ENCODE peak calls at places on chromosomes 11 and 22, in six cellular contexts. F is HepG2; M is BJ; Y is RWPE2; B is bronchial epithelial cell; Q is Jurkat, Clone E6-1. Z is an unnamed sample.

GRCh38 chr11:3021125-3021524 is 29.0 kb upstream of the NAP1L4 start:
- DNase-seq in F (peak), M (no peak), Y (no peak), B (peak), Q (no peak), Z (no peak)

GRCh38 chr22:19533049-19533626 is 8.9 kb upstream of the CLDN5 start:
- DNase-seq in F (no peak), M (no peak), Y (no peak), B (no peak), Q (no peak), Z (no peak)

GRCh38 chr11:133326849-133327248 is 205.5 kb downstream of the OPCML start:
- DNase-seq in F (no peak), M (no peak), Y (no peak), B (no peak), Q (no peak), Z (no peak)

GRCh38 chr22:20566420-20567260 is 59.2 kb downstream of the MED15 start:
- DNase-seq in F (no peak), M (no peak), Y (no peak), B (peak), Q (peak), Z (peak)

GRCh38 chr11:95415837-95416288 is 184.9 kb upstream of the SESN3 start:
- DNase-seq in F (no peak), M (no peak), Y (no peak), B (no peak), Q (no peak), Z (no peak)

GRCh38 chr11:1983601-1983961 is 14.1 kb downstream of the H19 start:
- DNase-seq in F (no peak), M (no peak), Y (peak), B (no peak), Q (no peak), Z (no peak)

GRCh38 chr11:75338516-75339218 is 12.8 kb downstream of the ARRB1 start:
- DNase-seq in F (no peak), M (no peak), Y (no peak), B (peak), Q (no peak), Z (no peak)

GRCh38 chr22:44659140-44659539 is 42.9 kb upstream of the PRR5 start:
- DNase-seq in F (no peak), M (no peak), Y (no peak), B (no peak), Q (no peak), Z (no peak)

GRCh38 chr11:47067401-47067800 is 109.3 kb downstream of the ARFGAP2 start:
- DNase-seq in F (no peak), M (no peak), Y (no peak), B (no peak), Q (no peak), Z (no peak)

GRCh38 chr22:27800250-27801131 is 1.1 kb downstream of the MN1 start:
- DNase-seq in F (no peak), M (no peak), Y (no peak), B (no peak), Q (no peak), Z (no peak)

GRCh38 chr11:100866453-100866852 is 179.4 kb downstream of the ARHGAP42 start:
- DNase-seq in F (no peak), M (no peak), Y (no peak), B (no peak), Q (no peak), Z (no peak)

GRCh38 chr22:47781427-47782111 is 1019.1 kb downstream of the TBC1D22A start:
- DNase-seq in F (no peak), M (no peak), Y (no peak), B (no peak), Q (no peak), Z (no peak)

GRCh38 chr22:26648011-26648497 is 9.3 kb upstream of the MIAT start:
- DNase-seq in F (no peak), M (no peak), Y (no peak), B (no peak), Q (peak), Z (no peak)

GRCh38 chr11:127639916-127640315 is 639.3 kb upstream of the KIRREL3 start:
- DNase-seq in F (no peak), M (no peak), Y (no peak), B (peak), Q (no peak), Z (no peak)

GRCh38 chr22:39348909-39349505 is 784 bp upstream of the SYNGR1 start:
- DNase-seq in F (no peak), M (no peak), Y (no peak), B (no peak), Q (no peak), Z (no peak)

GRCh38 chr11:26849009-26849408 is 127.1 kb upstream of the SLC5A12 start:
- DNase-seq in F (no peak), M (no peak), Y (no peak), B (peak), Q (no peak), Z (no peak)

GRCh38 chr22:46246178-46246577 is 3.9 kb downstream of the CDPF1 start:
- DNase-seq in F (no peak), M (no peak), Y (no peak), B (no peak), Q (no peak), Z (no peak)

GRCh38 chr11:96464695-96465307 is 75.0 kb downstream of the JRKL start:
- DNase-seq in F (peak), M (peak), Y (no peak), B (peak), Q (peak), Z (peak)

GRCh38 chr11:3051435-3052108 is 5.7 kb downstream of the CARS1 start:
- DNase-seq in F (no peak), M (no peak), Y (no peak), B (no peak), Q (no peak), Z (no peak)

GRCh38 chr22:23079814-23080521 is 9.6 kb downstream of the GNAZ start:
- DNase-seq in F (peak), M (no peak), Y (no peak), B (no peak), Q (no peak), Z (no peak)

GRCh38 chr11:77026743-77027142 is 7.5 kb upstream of the B3GNT6 start:
- DNase-seq in F (no peak), M (no peak), Y (no peak), B (no peak), Q (no peak), Z (no peak)

GRCh38 chr22:29149841-29150555 is 55.7 kb upstream of the EMID1 start:
- DNase-seq in F (peak), M (no peak), Y (no peak), B (no peak), Q (no peak), Z (no peak)

GRCh38 chr22:40560551-40560950 is 76.0 kb downstream of the MRTFA start:
- DNase-seq in F (no peak), M (peak), Y (no peak), B (no peak), Q (no peak), Z (peak)

GRCh38 chr11:10809373-10810199 is 860 bp upstream of the EIF4G2 start:
- DNase-seq in F (no peak), M (peak), Y (no peak), B (peak), Q (no peak), Z (peak)

GRCh38 chr11:108559904-108560303 is 33.7 kb downstream of the EXPH5 start:
- DNase-seq in F (no peak), M (peak), Y (no peak), B (no peak), Q (no peak), Z (peak)

GRCh38 chr11:58994171-58994570 is 54.9 kb downstream of the GLYATL1 start:
- DNase-seq in F (no peak), M (no peak), Y (no peak), B (no peak), Q (no peak), Z (no peak)

DNA sequence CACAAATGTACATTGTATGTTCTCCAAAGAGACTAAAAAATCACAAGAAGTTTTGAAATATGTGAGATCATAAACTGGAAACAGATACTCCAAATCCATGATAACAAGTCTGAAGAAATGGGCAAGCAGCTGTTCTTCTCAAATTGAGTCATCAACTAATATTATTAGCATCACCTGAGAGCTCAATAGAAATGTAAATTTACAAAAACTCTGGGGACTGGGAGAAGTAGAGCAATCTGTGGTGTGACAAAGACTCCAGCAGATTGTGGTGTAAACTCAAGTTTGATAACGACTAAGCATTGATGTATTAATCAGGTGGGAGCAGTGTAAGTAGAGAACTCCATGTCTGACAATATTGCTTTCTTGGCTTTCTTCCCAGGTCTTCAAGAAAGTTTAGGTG is 53.2 kb downstream of the GLYATL1 start:
- DNase-seq in F (no peak), M (no peak), Y (no peak), B (no peak), Q (no peak), Z (no peak)
- H3K4me3 ChIP-seq in F (no peak), M (no peak), Y (no peak), B (no peak), Q (no peak), Z (no peak)

GRCh38 chr11:33016654-33017053 is 976 bp downstream of the DEPDC7 start:
- DNase-seq in F (no peak), M (no peak), Y (no peak), B (peak), Q (no peak), Z (no peak)
- H3K4me3 ChIP-seq in F (peak), M (peak), Y (peak), B (no peak), Q (no peak), Z (peak)

GRCh38 chr11:32092581-32093170 is 1.8 kb downstream of the RCN1 start:
- DNase-seq in F (peak), M (no peak), Y (no peak), B (no peak), Q (no peak), Z (no peak)
- H3K4me3 ChIP-seq in F (no peak), M (peak), Y (no peak), B (no peak), Q (peak), Z (peak)

DNA sequence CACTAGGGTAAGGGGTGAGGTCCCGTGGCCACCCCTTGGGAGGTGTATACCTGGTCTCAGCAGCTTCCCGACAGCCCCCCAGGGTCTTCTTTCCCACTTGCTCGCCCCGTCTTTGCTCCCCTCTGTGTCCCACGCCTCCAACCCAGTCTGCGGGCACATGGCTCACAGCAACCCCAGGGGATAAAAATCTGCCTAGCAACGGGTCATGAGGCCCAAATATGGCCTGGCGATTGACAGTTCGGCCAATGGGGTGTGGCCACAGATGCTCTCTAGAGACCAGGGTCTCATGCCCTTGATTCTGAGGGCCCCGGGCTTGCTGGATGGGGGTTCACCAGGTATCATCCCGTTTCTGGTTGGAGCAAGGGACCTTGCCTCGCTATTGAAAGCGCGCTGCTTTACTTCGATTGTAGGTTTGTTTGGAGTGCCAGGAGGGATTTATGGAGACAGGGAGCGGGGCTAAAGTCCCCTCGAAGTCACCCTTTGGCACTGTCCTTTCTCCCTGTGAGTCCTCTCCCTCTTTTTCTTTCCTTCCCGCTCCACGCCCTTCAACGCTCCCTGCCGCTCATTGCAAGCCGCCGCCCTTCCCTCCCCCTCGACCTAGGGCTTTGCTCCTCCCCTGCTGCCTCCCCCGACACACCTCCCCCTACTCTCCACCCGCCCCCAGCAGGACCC is 41.4 kb downstream of the AHNAK start:
- DNase-seq in F (no peak), M (no peak), Y (no peak), B (no peak), Q (no peak), Z (no peak)
- H3K4me3 ChIP-seq in F (peak), M (no peak), Y (no peak), B (peak), Q (no peak), Z (no peak)

DNA sequence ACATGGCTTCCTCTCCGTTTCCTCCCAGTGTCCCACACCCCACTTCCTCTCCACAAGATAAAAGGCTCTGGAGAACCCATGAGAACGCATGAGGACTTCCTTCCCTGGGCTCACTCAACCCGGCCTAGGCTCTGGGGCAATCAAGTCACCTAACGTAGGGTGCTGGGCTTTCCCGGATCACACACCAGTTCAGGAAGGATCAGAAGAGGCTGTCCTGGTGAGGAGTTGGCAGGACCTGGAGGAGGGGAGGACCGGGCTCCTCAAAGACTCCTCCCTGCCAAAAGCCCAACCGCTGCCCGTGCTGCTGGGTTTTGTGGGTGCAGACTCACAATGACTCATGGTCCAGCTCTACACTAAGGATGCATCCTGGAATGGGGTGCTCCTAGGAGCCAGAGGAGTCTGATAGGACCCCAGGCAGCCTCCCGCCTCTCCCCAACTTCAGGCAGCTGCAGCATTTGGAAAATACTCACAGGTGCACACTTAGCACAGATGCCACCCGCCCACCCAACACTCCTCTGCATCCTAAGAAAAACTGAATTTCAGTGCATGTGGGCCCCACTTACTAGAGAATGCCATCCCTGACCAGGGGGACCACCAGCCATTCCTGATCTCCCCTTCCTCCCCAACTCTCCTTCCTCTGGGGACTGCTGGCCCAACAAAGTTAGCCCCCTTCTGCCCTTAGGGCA is 21.1 kb downstream of the SLC22A12 start:
- DNase-seq in F (no peak), M (no peak), Y (no peak), B (no peak), Q (peak), Z (no peak)
- H3K4me3 ChIP-seq in F (no peak), M (no peak), Y (no peak), B (no peak), Q (peak), Z (no peak)

DNA sequence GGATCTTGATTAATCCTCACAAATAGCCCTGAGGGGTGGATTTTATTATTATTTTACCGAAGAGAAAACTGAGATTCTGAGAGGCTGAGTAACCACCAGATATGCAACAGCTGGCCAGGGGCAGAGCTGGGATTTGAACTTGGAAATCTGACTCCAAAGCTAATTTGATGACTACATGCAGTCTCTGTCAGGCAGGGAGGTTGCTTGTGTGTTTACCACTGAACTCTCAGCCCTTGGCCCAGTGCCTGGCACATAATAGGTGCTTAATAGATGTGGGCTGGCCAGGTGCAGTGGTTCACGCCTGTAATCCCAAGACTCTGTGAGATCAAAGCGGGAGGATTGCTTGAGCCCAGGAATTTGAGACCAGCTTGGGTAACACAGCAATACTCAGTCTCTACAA is 121.7 kb upstream of the CRYBB3 start:
- DNase-seq in F (no peak), M (no peak), Y (no peak), B (no peak), Q (no peak), Z (no peak)
- H3K4me3 ChIP-seq in F (no peak), M (no peak), Y (no peak), B (no peak), Q (no peak), Z (no peak)

GRCh38 chr11:67276821-67277230 is 10.6 kb downstream of the GRK2 start:
- DNase-seq in F (no peak), M (no peak), Y (no peak), B (no peak), Q (peak), Z (no peak)

GRCh38 chr11:67277231-67277961 is 11.1 kb downstream of the GRK2 start:
- DNase-seq in F (no peak), M (no peak), Y (no peak), B (peak), Q (peak), Z (no peak)

GRCh38 chr11:67279589-67280340 is 9.3 kb upstream of the ANKRD13D start:
- DNase-seq in F (no peak), M (no peak), Y (no peak), B (no peak), Q (no peak), Z (no peak)

GRCh38 chr11:67278939-67279588 is 10.0 kb upstream of the ANKRD13D start:
- DNase-seq in F (no peak), M (no peak), Y (no peak), B (no peak), Q (no peak), Z (no peak)

DNA sequence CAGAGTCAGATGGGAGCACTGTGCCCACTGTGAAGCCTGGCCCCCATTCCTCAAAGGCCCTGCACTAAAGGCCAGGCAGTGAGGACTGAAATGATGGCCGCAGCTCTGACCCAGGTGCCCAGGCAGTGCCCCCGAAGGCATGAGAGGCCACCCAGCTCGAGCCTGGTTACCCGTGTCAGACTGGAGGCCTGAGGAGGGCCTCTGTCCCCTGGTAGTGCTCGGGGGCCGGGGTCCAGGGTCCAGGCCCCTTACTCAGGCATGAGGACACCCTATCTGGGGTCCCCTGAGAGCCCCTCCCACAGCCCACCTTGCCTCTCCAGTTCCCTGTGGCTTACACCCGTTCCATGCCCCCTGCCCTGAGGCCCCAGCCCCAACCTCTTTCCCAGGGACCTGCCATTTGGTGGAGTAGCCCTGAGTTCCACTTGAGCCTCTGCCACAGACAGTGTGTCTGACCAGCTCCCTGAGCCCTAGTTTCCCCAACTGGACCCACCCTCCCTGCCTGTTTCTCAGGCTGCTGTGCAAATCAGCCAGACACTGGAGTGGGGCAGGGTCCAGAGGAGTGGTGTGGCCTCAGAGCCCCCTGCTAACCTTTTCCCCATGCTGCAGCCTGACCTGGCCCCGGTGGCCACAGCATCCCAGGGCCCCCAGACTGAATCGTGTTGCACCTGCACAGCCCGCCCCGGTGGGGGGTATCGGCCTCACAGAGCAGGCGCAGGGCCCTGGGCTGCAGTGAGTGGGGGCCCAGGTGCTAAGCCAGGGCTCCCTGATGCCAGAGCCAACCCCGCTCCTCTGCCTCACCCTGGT is 10.8 kb upstream of the ANKRD13D start:
- DNase-seq in F (no peak), M (no peak), Y (no peak), B (no peak), Q (no peak), Z (no peak)
- H3K4me3 ChIP-seq in F (no peak), M (no peak), Y (no peak), B (no peak), Q (peak), Z (no peak)

GRCh38 chr22:49966716-49967332 is 6.3 kb downstream of the PIM3 start:
- DNase-seq in F (peak), M (no peak), Y (no peak), B (no peak), Q (no peak), Z (no peak)
- H3K4me3 ChIP-seq in F (peak), M (no peak), Y (no peak), B (no peak), Q (no peak), Z (no peak)

GRCh38 chr22:17368144-17368726 is 1.0 kb upstream of the CECR2 start:
- DNase-seq in F (no peak), M (no peak), Y (no peak), B (no peak), Q (no peak), Z (no peak)
- H3K4me3 ChIP-seq in F (peak), M (no peak), Y (no peak), B (no peak), Q (peak), Z (peak)

DNA sequence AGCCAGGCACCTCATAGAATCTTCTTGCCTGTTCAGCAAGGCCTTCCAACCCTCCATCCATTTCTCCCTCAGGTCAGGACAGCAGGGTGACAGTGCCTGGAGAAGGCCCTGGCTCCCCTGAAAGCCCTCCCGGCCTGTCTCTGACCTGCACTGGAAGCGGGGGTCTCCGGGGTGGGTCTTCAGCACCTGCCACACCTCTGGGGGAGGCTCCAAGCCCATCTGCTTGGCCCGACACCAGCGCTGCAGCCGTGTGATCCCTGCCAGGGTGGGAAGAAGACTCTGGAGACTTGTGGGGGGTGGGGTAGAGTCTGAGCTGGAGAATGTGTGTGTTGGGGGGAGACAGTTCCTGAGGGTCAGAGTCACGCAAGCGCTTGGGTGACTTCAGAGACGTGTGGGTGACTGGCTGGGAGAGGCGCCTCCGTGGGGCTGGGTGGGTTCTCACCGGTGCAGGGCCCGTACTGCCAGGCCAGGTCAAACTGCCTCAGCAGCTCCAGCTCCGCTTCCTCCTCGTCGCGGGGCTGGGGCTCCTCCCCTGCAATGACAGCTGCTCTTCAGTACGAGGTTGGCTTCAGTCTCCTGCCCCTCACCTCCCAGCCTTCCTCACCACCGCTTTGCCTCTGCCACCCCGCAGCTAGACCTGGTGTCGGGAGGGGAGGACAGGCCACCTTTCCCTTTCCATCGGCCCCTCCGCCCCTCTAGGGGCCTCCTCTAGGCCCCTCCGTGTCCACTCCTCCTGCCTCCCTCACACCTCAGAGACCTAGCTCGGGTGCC is 615 bp downstream of the POLD4 start:
- DNase-seq in F (peak), M (no peak), Y (no peak), B (peak), Q (no peak), Z (no peak)
- H3K4me3 ChIP-seq in F (peak), M (peak), Y (peak), B (peak), Q (peak), Z (peak)

Z was measured in skeletal muscle cell.